ENCODE peak calls at places on chromosomes 5 and 9, in four cellular contexts. One of them, this sample, is unnamed.

GRCh38 chr5:170307575-170308465 is 10.2 kb upstream of the LCP2 start:
- DNase-seq in T follicular helper cell: no peak
- DNase-seq in T47D: no peak
- DNase-seq in left ventricle myocardium superior: peak
- DNase-seq in this sample: no peak

GRCh38 chr9:85741112-85741874 is 461 bp downstream of the AGTPBP1 start:
- DNase-seq in T follicular helper cell: peak
- DNase-seq in T47D: peak
- DNase-seq in left ventricle myocardium superior: no peak
- DNase-seq in this sample: peak

GRCh38 chr9:91276513-91276912 is 85.2 kb downstream of the AUH start:
- DNase-seq in T follicular helper cell: no peak
- DNase-seq in T47D: no peak
- DNase-seq in left ventricle myocardium superior: no peak
- DNase-seq in this sample: no peak

GRCh38 chr9:27673626-27674025 is 100.3 kb upstream of the C9orf72 start:
- DNase-seq in T follicular helper cell: no peak
- DNase-seq in T47D: no peak
- DNase-seq in left ventricle myocardium superior: no peak
- DNase-seq in this sample: no peak

GRCh38 chr5:61030163-61030482 is 85.1 kb downstream of the NDUFAF2 start:
- DNase-seq in T follicular helper cell: no peak
- DNase-seq in T47D: no peak
- DNase-seq in left ventricle myocardium superior: no peak
- DNase-seq in this sample: no peak

GRCh38 chr5:42840279-42840678 is 28.6 kb upstream of the SELENOP start:
- DNase-seq in T follicular helper cell: no peak
- DNase-seq in T47D: no peak
- DNase-seq in left ventricle myocardium superior: peak
- DNase-seq in this sample: no peak

GRCh38 chr5:10323588-10324488 is 16.1 kb upstream of the CMBL start:
- DNase-seq in T follicular helper cell: no peak
- DNase-seq in T47D: no peak
- DNase-seq in left ventricle myocardium superior: no peak
- DNase-seq in this sample: no peak

GRCh38 chr5:14872070-14872989 is 752 bp upstream of the ANKH start:
- DNase-seq in T follicular helper cell: peak
- DNase-seq in T47D: no peak
- DNase-seq in left ventricle myocardium superior: peak
- DNase-seq in this sample: peak

GRCh38 chr5:30607301-30607700 is 586.2 kb upstream of the CDH6 start:
- DNase-seq in T follicular helper cell: no peak
- DNase-seq in T47D: no peak
- DNase-seq in left ventricle myocardium superior: no peak
- DNase-seq in this sample: no peak

GRCh38 chr9:33927694-33928093 is 110.7 kb downstream of the UBE2R2 start:
- DNase-seq in T follicular helper cell: no peak
- DNase-seq in T47D: no peak
- DNase-seq in left ventricle myocardium superior: no peak
- DNase-seq in this sample: no peak

GRCh38 chr9:124477211-124478013 is 27.2 kb downstream of the ADGRD2 start:
- DNase-seq in T follicular helper cell: no peak
- DNase-seq in T47D: no peak
- DNase-seq in left ventricle myocardium superior: no peak
- DNase-seq in this sample: no peak

GRCh38 chr5:139140631-139141071 is 57.5 kb downstream of the SIL1 start:
- DNase-seq in T follicular helper cell: no peak
- DNase-seq in T47D: no peak
- DNase-seq in left ventricle myocardium superior: no peak
- DNase-seq in this sample: no peak

GRCh38 chr5:79273341-79273740 is 37.4 kb downstream of the JMY start:
- DNase-seq in T follicular helper cell: no peak
- DNase-seq in T47D: no peak
- DNase-seq in left ventricle myocardium superior: no peak
- DNase-seq in this sample: no peak

GRCh38 chr9:133986774-133987454 is 5.2 kb downstream of the VAV2 start:
- DNase-seq in T follicular helper cell: no peak
- DNase-seq in T47D: no peak
- DNase-seq in left ventricle myocardium superior: peak
- DNase-seq in this sample: no peak

GRCh38 chr5:139650689-139651501 is 2.7 kb downstream of the CXXC5 start:
- DNase-seq in T follicular helper cell: no peak
- DNase-seq in T47D: no peak
- DNase-seq in left ventricle myocardium superior: peak
- DNase-seq in this sample: no peak

GRCh38 chr9:88532320-88532719 is 2.7 kb upstream of the NXNL2 start:
- DNase-seq in T follicular helper cell: no peak
- DNase-seq in T47D: peak
- DNase-seq in left ventricle myocardium superior: peak
- DNase-seq in this sample: no peak

GRCh38 chr9:89892053-89892419 is 287.2 kb downstream of the GADD45G start:
- DNase-seq in T follicular helper cell: no peak
- DNase-seq in T47D: no peak
- DNase-seq in left ventricle myocardium superior: no peak
- DNase-seq in this sample: no peak

GRCh38 chr5:137609122-137609521 is 110.0 kb upstream of the SPOCK1 start:
- DNase-seq in T follicular helper cell: no peak
- DNase-seq in T47D: no peak
- DNase-seq in left ventricle myocardium superior: no peak
- DNase-seq in this sample: no peak

GRCh38 chr9:88355166-88355565 is 33.1 kb upstream of the SPIN1 start:
- DNase-seq in T follicular helper cell: no peak
- DNase-seq in T47D: no peak
- DNase-seq in left ventricle myocardium superior: no peak
- DNase-seq in this sample: no peak

GRCh38 chr9:105088499-105088898 is 156.0 kb upstream of the SLC44A1 start:
- DNase-seq in T follicular helper cell: no peak
- DNase-seq in T47D: no peak
- DNase-seq in left ventricle myocardium superior: no peak
- DNase-seq in this sample: no peak

GRCh38 chr9:2630158-2630557 is 8.6 kb downstream of the VLDLR start:
- DNase-seq in T follicular helper cell: no peak
- DNase-seq in T47D: no peak
- DNase-seq in left ventricle myocardium superior: no peak
- DNase-seq in this sample: no peak

GRCh38 chr9:34276772-34277171 is 52.3 kb downstream of the KIF24 start:
- DNase-seq in T follicular helper cell: no peak
- DNase-seq in T47D: no peak
- DNase-seq in left ventricle myocardium superior: no peak
- DNase-seq in this sample: no peak

GRCh38 chr5:175711472-175712312 is 53.8 kb downstream of the HRH2 start:
- DNase-seq in T follicular helper cell: no peak
- DNase-seq in T47D: no peak
- DNase-seq in left ventricle myocardium superior: no peak
- DNase-seq in this sample: no peak

GRCh38 chr5:144460608-144461007 is 289.9 kb downstream of the KCTD16 start:
- DNase-seq in T follicular helper cell: no peak
- DNase-seq in T47D: no peak
- DNase-seq in left ventricle myocardium superior: no peak
- DNase-seq in this sample: no peak

GRCh38 chr9:107737987-107738743 is 248.6 kb upstream of the KLF4 start:
- DNase-seq in T follicular helper cell: no peak
- DNase-seq in T47D: no peak
- DNase-seq in left ventricle myocardium superior: peak
- DNase-seq in this sample: no peak

GRCh38 chr5:143119881-143120341 is 283.6 kb downstream of the NR3C1 start:
- DNase-seq in T follicular helper cell: no peak
- DNase-seq in T47D: no peak
- DNase-seq in left ventricle myocardium superior: no peak
- DNase-seq in this sample: no peak